ENCODE peak calls at places on chromosome 15, in eight cellular contexts. K, B, M, R, P, G, C and Q are unnamed samples.

GRCh38 chr15:49621327-49622210 is 721 bp downstream of the DTWD1 start:
- DNase-seq in K (no peak), G (peak; percentile 14), C (no peak), P (no peak), B (no peak), R (no peak), M (no peak), Q (no peak)

GRCh38 chr15:48477795-48478360 is 146.6 kb downstream of the DUT start:
- DNase-seq in R (no peak), G (no peak), K (no peak), B (no peak), C (no peak), P (no peak), M (no peak), Q (no peak)

GRCh38 chr15:66838202-66838601 is 136.2 kb downstream of the SMAD6 start:
- DNase-seq in G (no peak), C (no peak), R (no peak), M (no peak), B (no peak), K (no peak), P (no peak), Q (no peak)

GRCh38 chr15:81256916-81257315 is 60.2 kb downstream of the IL16 start:
- DNase-seq in G (peak; percentile 45), M (peak; percentile 32), R (no peak), P (no peak), K (no peak), C (no peak), B (no peak), Q (no peak)

GRCh38 chr15:90004671-90005070 is 3.5 kb downstream of the ZNF710 start:
- DNase-seq in P (peak; percentile 83), K (peak; percentile 19), B (peak; percentile 88), G (peak; percentile 94), M (peak; percentile 97), R (no peak), C (peak; percentile 76), Q (no peak)

GRCh38 chr15:87365221-87365620 is 891.3 kb downstream of the NTRK3 start:
- DNase-seq in R (no peak), C (no peak), K (no peak), G (peak; percentile 29), P (peak; percentile 52), M (peak; percentile 67), B (no peak), Q (no peak)

GRCh38 chr15:62124176-62124952 is 40.7 kb downstream of the C2CD4B start:
- DNase-seq in K (no peak), M (no peak), P (no peak), G (no peak), B (no peak), C (no peak), R (no peak), Q (peak; percentile 49)

GRCh38 chr15:34620814-34621213 is 37.4 kb upstream of the GOLGA8B start:
- DNase-seq in M (no peak), P (no peak), G (no peak), R (no peak), B (no peak), C (no peak), K (no peak), Q (no peak)

GRCh38 chr15:39181901-39182300 is 399.0 kb upstream of the THBS1 start:
- DNase-seq in P (no peak), R (no peak), K (no peak), B (no peak), M (peak; percentile 76), G (no peak), C (no peak), Q (no peak)

GRCh38 chr15:39936187-39936586 is 2.3 kb downstream of the EIF2AK4 start:
- DNase-seq in P (no peak), C (no peak), B (no peak), G (peak; percentile 70), R (no peak), M (peak; percentile 56), K (no peak), Q (no peak)

GRCh38 chr15:58771621-58772235 is 626 bp downstream of the MINDY2 start:
- DNase-seq in P (no peak), K (no peak), B (peak; percentile 57), G (peak; percentile 30), M (no peak), C (peak; percentile 83), R (no peak), Q (no peak)

GRCh38 chr15:70741107-70741511 is 22.2 kb downstream of the UACA start:
- DNase-seq in G (peak; percentile 93), K (no peak), P (peak; percentile 58), C (peak; percentile 88), M (peak; percentile 82), B (peak; percentile 54), R (no peak), Q (peak; percentile 15)

GRCh38 chr15:42239528-42240245 is 31.6 kb upstream of the VPS39 start:
- DNase-seq in G (no peak), P (peak; percentile 8), K (no peak), M (no peak), B (no peak), C (no peak), R (no peak), Q (no peak)

GRCh38 chr15:55407631-55407948 is 569 bp downstream of the CCPG1 start:
- DNase-seq in R (no peak), P (no peak), B (no peak), K (no peak), M (peak; percentile 14), C (no peak), G (no peak), Q (no peak)

GRCh38 chr15:45112592-45113379 is 1.2 kb downstream of the DUOX2 start:
- DNase-seq in G (no peak), C (no peak), P (no peak), M (no peak), R (no peak), K (no peak), B (no peak), Q (no peak)

GRCh38 chr15:32905481-32905880 is 187.7 kb downstream of the GREM1 start:
- DNase-seq in R (no peak), G (no peak), B (no peak), C (no peak), M (peak; percentile 17), K (no peak), P (no peak), Q (no peak)

GRCh38 chr15:77475898-77476297 is 55.2 kb downstream of the HMG20A start:
- DNase-seq in M (no peak), R (no peak), K (no peak), P (no peak), B (no peak), C (no peak), G (no peak), Q (no peak)

GRCh38 chr15:29687939-29688884 is 134.1 kb downstream of the TJP1 start:
- DNase-seq in M (no peak), B (no peak), R (no peak), C (no peak), G (no peak), K (no peak), P (no peak), Q (no peak)

GRCh38 chr15:28246605-28247004 is 75.4 kb downstream of the HERC2 start:
- DNase-seq in K (no peak), B (no peak), G (no peak), M (no peak), P (no peak), C (no peak), R (no peak), Q (peak; percentile 22)

GRCh38 chr15:77531191-77532000 is 101.3 kb downstream of the LINGO1 start:
- DNase-seq in K (no peak), M (no peak), P (no peak), C (no peak), G (no peak), B (no peak), R (no peak), Q (no peak)

GRCh38 chr15:70281261-70281810 is 183.6 kb upstream of the TLE3 start:
- DNase-seq in B (peak; percentile 5), K (no peak), G (no peak), R (no peak), C (no peak), P (no peak), M (no peak), Q (no peak)